ENCODE peak calls at places on chromosome 3, in six cellular contexts. One of them, this sample, is unnamed.

GRCh38 chr3:10707984-10708868 is 107.8 kb upstream of the SLC6A11 start:
- DNase-seq in GOT3: no peak
- DNase-seq in amygdala: peak
- DNase-seq in AG04450: no peak
- DNase-seq in D341Med: no peak
- DNase-seq in MCF 10A: no peak
- DNase-seq in this sample: no peak

GRCh38 chr3:198064420-198064819 is 104.4 kb downstream of the LMLN start:
- DNase-seq in GOT3: no peak
- DNase-seq in D341Med: no peak
- DNase-seq in amygdala: no peak
- DNase-seq in AG04450: no peak
- DNase-seq in MCF 10A: no peak
- DNase-seq in this sample: no peak

GRCh38 chr3:194691481-194692281 is 6.0 kb downstream of the FAM43A start:
- DNase-seq in MCF 10A: no peak
- DNase-seq in GOT3: no peak
- DNase-seq in amygdala: no peak
- DNase-seq in D341Med: peak
- DNase-seq in AG04450: no peak
- DNase-seq in this sample: peak

GRCh38 chr3:187773233-187773962 is 28.1 kb upstream of the BCL6 start:
- DNase-seq in GOT3: no peak
- DNase-seq in amygdala: no peak
- DNase-seq in AG04450: no peak
- DNase-seq in MCF 10A: no peak
- DNase-seq in D341Med: no peak
- DNase-seq in this sample: no peak

GRCh38 chr3:43338295-43338694 is 52.0 kb downstream of the SNRK start:
- DNase-seq in D341Med: no peak
- DNase-seq in AG04450: no peak
- DNase-seq in MCF 10A: peak
- DNase-seq in amygdala: no peak
- DNase-seq in GOT3: no peak
- DNase-seq in this sample: no peak

GRCh38 chr3:147369671-147370123 is 36.6 kb downstream of the ZIC4 start:
- DNase-seq in AG04450: no peak
- DNase-seq in GOT3: no peak
- DNase-seq in amygdala: no peak
- DNase-seq in D341Med: no peak
- DNase-seq in MCF 10A: no peak
- DNase-seq in this sample: no peak

GRCh38 chr3:16253601-16254000 is 11.1 kb downstream of the DPH3 start:
- DNase-seq in D341Med: no peak
- DNase-seq in AG04450: no peak
- DNase-seq in amygdala: no peak
- DNase-seq in GOT3: no peak
- DNase-seq in MCF 10A: peak
- DNase-seq in this sample: no peak

GRCh38 chr3:48662753-48663488 is at the start of gene CELSR3:
- DNase-seq in MCF 10A: peak
- DNase-seq in D341Med: peak
- DNase-seq in amygdala: peak
- DNase-seq in AG04450: peak
- DNase-seq in GOT3: peak
- DNase-seq in this sample: peak

GRCh38 chr3:146839727-146840126 is 234.6 kb upstream of the PLSCR5 start:
- DNase-seq in amygdala: no peak
- DNase-seq in AG04450: no peak
- DNase-seq in MCF 10A: no peak
- DNase-seq in D341Med: no peak
- DNase-seq in GOT3: no peak
- DNase-seq in this sample: no peak

GRCh38 chr3:67635806-67636205 is 18.6 kb downstream of the SUCLG2 start:
- DNase-seq in amygdala: no peak
- DNase-seq in AG04450: no peak
- DNase-seq in GOT3: no peak
- DNase-seq in D341Med: no peak
- DNase-seq in MCF 10A: no peak
- DNase-seq in this sample: no peak

GRCh38 chr3:185327052-185327451 is 35.9 kb upstream of the MAP3K13 start:
- DNase-seq in amygdala: no peak
- DNase-seq in AG04450: no peak
- DNase-seq in D341Med: no peak
- DNase-seq in GOT3: no peak
- DNase-seq in MCF 10A: no peak
- DNase-seq in this sample: no peak

GRCh38 chr3:158896729-158897128 is 94.9 kb downstream of the MFSD1 start:
- DNase-seq in D341Med: no peak
- DNase-seq in GOT3: no peak
- DNase-seq in amygdala: no peak
- DNase-seq in AG04450: no peak
- DNase-seq in MCF 10A: no peak
- DNase-seq in this sample: no peak

GRCh38 chr3:190701096-190701532 is 161.4 kb downstream of the GMNC start:
- DNase-seq in MCF 10A: peak
- DNase-seq in amygdala: no peak
- DNase-seq in AG04450: no peak
- DNase-seq in D341Med: peak
- DNase-seq in GOT3: no peak
- DNase-seq in this sample: peak

GRCh38 chr3:114697441-114697840 is 403.6 kb downstream of the TIGIT start:
- DNase-seq in MCF 10A: peak
- DNase-seq in amygdala: no peak
- DNase-seq in AG04450: no peak
- DNase-seq in D341Med: no peak
- DNase-seq in GOT3: no peak
- DNase-seq in this sample: no peak

GRCh38 chr3:29427266-29428103 is 146.6 kb downstream of the RBMS3 start:
- DNase-seq in amygdala: no peak
- DNase-seq in D341Med: no peak
- DNase-seq in GOT3: no peak
- DNase-seq in AG04450: no peak
- DNase-seq in MCF 10A: no peak
- DNase-seq in this sample: peak

This sample was measured in AG09319.